ENCODE peak calls at places on chromosome 13, in five cellular contexts. B, T, G, M and I are unnamed samples.

GRCh38 chr13:37089495-37089894 is 16.0 kb downstream of the CSNK1A1L start:
- DNase-seq in B (no peak), T (no peak), G (no peak), M (no peak), I (no peak)

GRCh38 chr13:44243198-44243852 is 130.3 kb upstream of the SERP2 start:
- DNase-seq in B (peak), T (no peak), G (peak), M (no peak), I (peak)

GRCh38 chr13:35285677-35286076 is 190.8 kb downstream of the MAB21L1 start:
- DNase-seq in B (no peak), T (no peak), G (no peak), M (no peak), I (no peak)

GRCh38 chr13:90732049-90732448 is 615.4 kb upstream of the MIR17HG start:
- DNase-seq in B (no peak), T (no peak), G (no peak), M (no peak), I (no peak)

GRCh38 chr13:95050800-95051620 is 250.2 kb downstream of the ABCC4 start:
- DNase-seq in B (no peak), T (no peak), G (no peak), M (no peak), I (no peak)

GRCh38 chr13:80157261-80157942 is 183.5 kb downstream of the SPRY2 start:
- DNase-seq in B (no peak), T (no peak), G (no peak), M (no peak), I (no peak)

GRCh38 chr13:97122381-97122996 is 99.6 kb upstream of the MBNL2 start:
- DNase-seq in B (peak), T (no peak), G (peak), M (peak), I (peak)

GRCh38 chr13:76711515-76712182 is 174.6 kb downstream of the KCTD12 start:
- DNase-seq in B (no peak), T (peak), G (peak), M (peak), I (peak)

GRCh38 chr13:60590775-60591174 is 193.8 kb downstream of the TDRD3 start:
- DNase-seq in B (no peak), T (no peak), G (peak), M (no peak), I (no peak)